ENCODE peak calls at places on chromosomes 12 and 14, in eight cellular contexts. F is heart right ventricle; Y is naive thymus-derived CD4-positive, alpha-beta T cell; C is stimulated activated CD4-positive, alpha-beta T cell treated with anti-CD3 and anti-CD28 coated beads, TNF-alpha, amount 100 ng/mL, for 1 hour; V is OCI-M1; W is endothelial cell; S is Caki2; B is T-helper 17 cell. L is an unnamed sample.

GRCh38 chr12:77916276-77916675 is 85.6 kb downstream of the NAV3 start:
- DNase-seq in F (no peak), Y (no peak), C (no peak), V (no peak), W (no peak), S (no peak), B (no peak), L (no peak)

GRCh38 chr12:51389302-51389999 is 1.8 kb downstream of the GALNT6 start:
- DNase-seq in F (no peak), Y (peak), C (no peak), V (peak), W (no peak), S (no peak), B (no peak), L (peak)

GRCh38 chr12:62191747-62192485 is 68.3 kb upstream of the USP15 start:
- DNase-seq in F (no peak), Y (no peak), C (no peak), V (no peak), W (peak), S (no peak), B (no peak), L (no peak)

GRCh38 chr14:102980409-102980810 is 57.9 kb downstream of the AMN start:
- DNase-seq in F (no peak), Y (no peak), C (no peak), V (no peak), W (no peak), S (no peak), B (no peak), L (no peak)

GRCh38 chr12:95642583-95642982 is 91.3 kb upstream of the USP44 start:
- DNase-seq in F (no peak), Y (no peak), C (no peak), V (no peak), W (no peak), S (no peak), B (no peak), L (no peak)

GRCh38 chr12:27394676-27395075 is 51.9 kb upstream of the SMCO2 start:
- DNase-seq in F (no peak), Y (no peak), C (no peak), V (no peak), W (no peak), S (no peak), B (no peak), L (no peak)

GRCh38 chr12:109488051-109488665 is 10.7 kb downstream of the UBE3B start:
- DNase-seq in F (no peak), Y (no peak), C (no peak), V (no peak), W (no peak), S (no peak), B (no peak), L (no peak)

GRCh38 chr12:124332900-124333299 is 38.0 kb downstream of the RFLNA start:
- DNase-seq in F (no peak), Y (no peak), C (no peak), V (no peak), W (no peak), S (no peak), B (no peak), L (no peak)

GRCh38 chr12:114006482-114007425 is 40.6 kb upstream of the RBM19 start:
- DNase-seq in F (no peak), Y (no peak), C (no peak), V (no peak), W (no peak), S (no peak), B (no peak), L (no peak)

GRCh38 chr12:113418213-113418879 is 3.8 kb upstream of the SDSL start:
- DNase-seq in F (peak), Y (no peak), C (no peak), V (no peak), W (no peak), S (peak), B (no peak), L (no peak)

GRCh38 chr14:73810478-73811163 is 41.0 kb upstream of the PTGR2 start:
- DNase-seq in F (no peak), Y (no peak), C (no peak), V (peak), W (no peak), S (no peak), B (no peak), L (no peak)

GRCh38 chr12:120000556-120000955 is 11.5 kb downstream of the BICDL1 start:
- DNase-seq in F (no peak), Y (no peak), C (no peak), V (no peak), W (no peak), S (no peak), B (no peak), L (no peak)

L was measured in MG63.